ENCODE peak calls at places on chromosomes 1 and 21, in six cellular contexts. T is testis, L is endodermal cell, C is adrenal gland, U is A549, Z is neural progenitor cell. H is an unnamed sample. For H3K4me1, the result is how much of the 10 kb centered on the place peaks cover.

GRCh38 chr1:164188507-164188906 is 370.5 kb upstream of the PBX1 start:
- DNase-seq in C (no peak), L (no peak), Z (peak), T (no peak), U (no peak), H (no peak)

GRCh38 chr1:1197551-1198422 is 8.6 kb downstream of the TNFRSF18 start:
- DNase-seq in L (peak), Z (no peak), T (no peak), U (no peak), C (no peak), H (no peak)

GRCh38 chr1:17648457-17649145 is 106.5 kb upstream of the ACTL8 start:
- DNase-seq in T (no peak), Z (no peak), C (peak), L (no peak), U (no peak), H (no peak)

GRCh38 chr1:236575523-236575922 is 28.8 kb downstream of the HEATR1 start:
- DNase-seq in T (no peak), U (no peak), Z (no peak), C (no peak), L (no peak), H (no peak)

GRCh38 chr1:36411674-36412648 is 14.3 kb upstream of the LSM10 start:
- DNase-seq in T (no peak), Z (peak), L (peak), C (no peak), U (peak), H (peak)

GRCh38 chr1:154843913-154844681 is 26.0 kb downstream of the KCNN3 start:
- DNase-seq in T (no peak), L (no peak), U (no peak), Z (no peak), C (no peak), H (no peak)

GRCh38 chr1:39981957-39982356 is 27.0 kb downstream of the MFSD2A start:
- DNase-seq in C (no peak), Z (peak), T (no peak), U (peak), L (peak), H (no peak)

GRCh38 chr1:53256744-53257453 is 18.6 kb upstream of the MAGOH start:
- DNase-seq in L (peak), U (no peak), Z (no peak), C (no peak), T (no peak), H (no peak)

GRCh38 chr1:157968951-157969350 is 24.5 kb upstream of the KIRREL1 start:
- DNase-seq in C (peak), U (peak), T (no peak), Z (no peak), L (no peak), H (peak)

GRCh38 chr1:177945943-177946650 is 23.8 kb downstream of the SEC16B start:
- DNase-seq in L (peak), C (peak), T (peak), Z (peak), U (peak), H (peak)

GRCh38 chr1:230040440-230040839 is 26.6 kb upstream of the GALNT2 start:
- DNase-seq in U (no peak), C (no peak), L (no peak), Z (no peak), T (no peak), H (no peak)

GRCh38 chr1:90707363-90707710 is 9.8 kb downstream of the BARHL2 start:
- DNase-seq in Z (peak), C (peak), T (peak), U (peak), L (peak), H (peak)

GRCh38 chr1:248786106-248786665 is 30.6 kb upstream of the LYPD8 start:
- DNase-seq in L (no peak), U (peak), Z (no peak), C (no peak), T (no peak), H (no peak)

GRCh38 chr1:38964140-38964548 is 22.5 kb upstream of the RHBDL2 start:
- DNase-seq in Z (no peak), U (peak), C (no peak), T (no peak), L (peak), H (no peak)

GRCh38 chr1:170267317-170267716 is 121.6 kb downstream of the NTMT2 start:
- DNase-seq in L (peak), Z (peak), C (no peak), U (no peak), T (no peak), H (peak)

GRCh38 chr1:41902125-41902524 is 16.6 kb downstream of the HIVEP3 start:
- DNase-seq in U (peak), T (no peak), C (peak), L (no peak), Z (no peak), H (no peak)

GRCh38 chr1:54551891-54552290 is 3.9 kb downstream of the ACOT11 start:
- DNase-seq in L (no peak), C (no peak), T (no peak), U (no peak), Z (no peak), H (no peak)

GRCh38 chr1:220783453-220783852 is 3.3 kb upstream of the MTARC1 start:
- DNase-seq in T (no peak), C (peak), L (no peak), Z (no peak), U (no peak), H (no peak)

GRCh38 chr21:32624726-32625125 is 12.5 kb upstream of the CFAP298 start:
- DNase-seq in Z (no peak), T (no peak), U (no peak), L (no peak), C (no peak), H (no peak)

DNA sequence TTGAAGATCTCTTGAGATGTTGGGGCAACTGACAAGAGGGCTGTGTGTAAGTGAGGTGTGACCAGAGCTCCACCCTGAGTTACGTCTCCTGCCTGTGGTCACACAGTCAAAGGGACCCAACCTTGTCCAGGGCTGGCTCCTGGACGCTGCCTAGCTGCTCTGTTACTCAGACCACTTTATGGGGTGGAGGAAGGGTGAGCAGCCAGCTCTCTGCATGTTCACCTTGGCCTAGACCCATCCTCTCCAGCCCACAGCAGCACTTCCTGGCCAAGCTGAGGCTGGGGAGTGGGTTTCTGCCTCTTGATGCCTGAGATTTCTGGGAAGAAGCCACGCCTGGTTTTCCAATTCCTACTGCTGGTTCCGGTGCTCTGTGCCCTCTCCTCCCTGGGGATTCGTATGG is 24.6 kb downstream of the SLC2A1 start:
- DNase-seq in T (no peak), C (no peak), Z (no peak), U (no peak), L (peak), H (no peak)
- H3K4me1 ChIP-seq in T (under half), C (under half), Z (under half), U (half or more), L (under half), H (under half)

GRCh38 chr1:202954057-202954745 is 3.9 kb downstream of the ADIPOR1 start:
- DNase-seq in Z (no peak), C (no peak), T (no peak), L (no peak), U (no peak), H (no peak)
- H3K27ac ChIP-seq in Z (no peak), C (no peak), T (no peak), L (no peak), U (no peak), H (no peak)

GRCh38 chr1:19397217-19397945 is 85.3 kb downstream of the SLC66A1 start:
- DNase-seq in T (no peak), Z (no peak), U (no peak), L (no peak), C (no peak), H (no peak)
- H3K4me1 ChIP-seq in T (under half), Z (under half), U (under half), L (under half), C (under half), H (under half)

GRCh38 chr1:211260161-211261107 is 1.3 kb downstream of the RCOR3 start:
- DNase-seq in L (peak), T (peak), Z (peak), C (peak), U (peak), H (peak)

GRCh38 chr1:211258310-211258755 is 833 bp upstream of the RCOR3 start:
- DNase-seq in L (peak), C (peak), Z (peak), U (peak), T (peak), H (peak)

GRCh38 chr1:211258756-211259595 is at the start of gene RCOR3:
- DNase-seq in U (peak), L (peak), T (peak), C (peak), Z (peak), H (peak)

GRCh38 chr1:211259596-211260126 is 495 bp downstream of the RCOR3 start:
- DNase-seq in U (peak), L (no peak), C (peak), T (peak), Z (no peak), H (peak)

GRCh38 chr1:211261229-211261628 is 2.1 kb downstream of the RCOR3 start:
- DNase-seq in L (no peak), U (no peak), C (no peak), T (no peak), Z (no peak), H (no peak)
- H3K27ac ChIP-seq in L (no peak), U (peak), C (peak), T (no peak), Z (peak), H (no peak)

GRCh38 chr1:183052861-183053260 is 29.6 kb downstream of the LAMC1 start:
- DNase-seq in Z (no peak), C (no peak), T (no peak), U (no peak), L (no peak), H (no peak)
- H3K4me1 ChIP-seq in Z (under half), C (under half), T (under half), U (under half), L (under half), H (under half)

GRCh38 chr1:110636149-110636935 is 30.2 kb upstream of the KCNA2 start:
- DNase-seq in L (no peak), Z (no peak), T (no peak), C (no peak), U (no peak), H (no peak)
- H3K27ac ChIP-seq in L (no peak), Z (no peak), T (no peak), C (no peak), U (no peak), H (no peak)

GRCh38 chr1:89630046-89630445 is 2.9 kb upstream of the LRRC8C start:
- DNase-seq in C (no peak), U (no peak), L (no peak), T (no peak), Z (no peak), H (no peak)

GRCh38 chr1:89631756-89632155 is 1.2 kb upstream of the LRRC8C start:
- DNase-seq in U (no peak), C (no peak), T (peak), L (no peak), Z (no peak), H (no peak)

GRCh38 chr1:89633103-89633744 is at the start of gene LRRC8C:
- DNase-seq in C (peak), L (no peak), U (peak), Z (peak), T (peak), H (peak)

GRCh38 chr1:89633745-89634625 is 1.1 kb downstream of the LRRC8C start:
- DNase-seq in L (peak), C (peak), Z (peak), T (peak), U (peak), H (peak)

GRCh38 chr1:89632213-89633102 is 462 bp upstream of the LRRC8C start:
- DNase-seq in C (peak), U (peak), Z (peak), L (peak), T (peak), H (peak)
- H3K4me1 ChIP-seq in C (under half), U (under half), Z (under half), L (under half), T (under half), H (under half)

GRCh38 chr1:12338017-12338416 is 108.2 kb downstream of the VPS13D start:
- DNase-seq in C (no peak), U (no peak), Z (no peak), T (no peak), L (no peak), H (no peak)
- H3K27ac ChIP-seq in C (no peak), U (no peak), Z (no peak), T (peak), L (no peak), H (no peak)